ENCODE peak calls at places on chromosomes 11 and 22, in six cellular contexts. X is neuronal stem cell, A is H9, N is trophoblast cell, L is mesenchymal stem cell, J is mesendoderm. B is an unnamed sample.

GRCh38 chr11:15649371-15650104 is 534.8 kb downstream of the INSC start:
- DNase-seq in N (no peak), A (no peak), X (no peak), L (peak; percentile 73), J (no peak), B (peak; percentile 39)

GRCh38 chr11:42631223-42631843 is 680.5 kb upstream of the API5 start:
- DNase-seq in A (no peak), L (no peak), N (no peak), J (peak; percentile 56), X (no peak), B (no peak)

GRCh38 chr11:119976805-119977583 is 160.9 kb downstream of the TRIM29 start:
- DNase-seq in X (no peak), A (no peak), L (no peak), N (no peak), J (no peak), B (no peak)

GRCh38 chr11:74780277-74780870 is 31.7 kb downstream of the RNF169 start:
- DNase-seq in N (peak; percentile 79), X (no peak), L (no peak), J (no peak), A (no peak), B (peak; percentile 7)

GRCh38 chr11:1390603-1391164 is 950 bp downstream of the BRSK2 start:
- DNase-seq in J (peak; percentile 41), X (no peak), L (peak; percentile 15), A (peak; percentile 60), N (no peak), B (peak; percentile 5)

GRCh38 chr11:61509058-61510029 is 795 bp downstream of the LRRC10B start:
- DNase-seq in N (peak; percentile 89), X (peak; percentile 81), A (peak; percentile 89), J (peak; percentile 97), L (peak; percentile 79), B (peak; percentile 69)

GRCh38 chr11:114036156-114036811 is 23.2 kb upstream of the ZBTB16 start:
- DNase-seq in X (peak; percentile 88), N (peak; percentile 54), J (peak; percentile 95), L (peak; percentile 77), A (peak; percentile 93), B (peak; percentile 18)

GRCh38 chr11:57638005-57638760 is 11.5 kb downstream of the YPEL4 start:
- DNase-seq in A (peak; percentile 95), N (no peak), X (peak; percentile 93), J (peak; percentile 99), L (peak; percentile 90), B (peak; percentile 84)

GRCh38 chr11:1829039-1829820 is 5.6 kb upstream of the SYT8 start:
- DNase-seq in X (no peak), A (no peak), N (peak; percentile 52), J (no peak), L (peak; percentile 49), B (peak; percentile 43)

GRCh38 chr22:31628969-31629723 is 32.9 kb downstream of the PISD start:
- DNase-seq in J (no peak), N (no peak), A (peak; percentile 28), L (no peak), X (no peak), B (no peak)

GRCh38 chr22:30178180-30179126 is 68.1 kb downstream of the LIF start:
- DNase-seq in J (no peak), L (no peak), X (no peak), N (no peak), A (no peak), B (no peak)

GRCh38 chr11:71927813-71928738 is at the start of gene XNDC1N:
- DNase-seq in A (peak; percentile 80), X (peak; percentile 91), L (peak; percentile 96), J (peak; percentile 96), N (no peak), B (peak; percentile 90)
- H3K18ac ChIP-seq in A (peak within 1 kb of the TSS; percentile 72), X (peak within 1 kb of the TSS; percentile 63), L (peak within 1 kb of the TSS; percentile 82), J (peak within 1 kb of the TSS; percentile 53), N (peak within 1 kb of the TSS; percentile 80), B (peak within 1 kb of the TSS; percentile 85)

GRCh38 chr11:72646024-72646423 is 28.2 kb downstream of the PDE2A start:
- DNase-seq in J (no peak), X (no peak), A (no peak), L (no peak), N (no peak), B (no peak)
- H3K18ac ChIP-seq in J (no peak overlapping the region), X (no peak overlapping the region), A (no peak overlapping the region), L (no peak overlapping the region), N (no peak overlapping the region), B (no peak overlapping the region)

DNA sequence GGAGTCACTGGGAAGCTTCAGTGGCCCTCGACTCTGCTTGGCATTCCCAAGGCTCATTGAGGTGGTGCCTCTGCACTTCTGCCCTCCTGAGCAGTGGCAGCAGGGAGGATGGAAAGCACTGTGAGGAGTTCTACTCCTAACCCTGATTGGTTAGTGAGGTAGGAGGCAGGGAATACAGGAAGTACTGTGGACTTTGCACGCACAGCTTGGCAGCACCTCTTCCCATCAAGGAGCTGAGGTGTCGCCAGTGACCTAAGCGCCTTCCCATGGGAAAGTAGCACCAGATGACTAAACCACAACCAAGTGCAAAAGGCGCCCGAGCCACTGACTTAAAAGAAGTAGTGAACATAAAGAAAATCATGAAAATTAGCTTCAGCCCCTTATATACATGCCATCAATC is 152.5 kb upstream of the CADM1 start:
- DNase-seq in L (no peak), X (no peak), A (no peak), J (no peak), N (no peak), B (no peak)
- H3K18ac ChIP-seq in L (no peak overlapping the region), X (peak overlapping the region; percentile 49), A (no peak overlapping the region), J (no peak overlapping the region), N (no peak overlapping the region), B (no peak overlapping the region)

DNA sequence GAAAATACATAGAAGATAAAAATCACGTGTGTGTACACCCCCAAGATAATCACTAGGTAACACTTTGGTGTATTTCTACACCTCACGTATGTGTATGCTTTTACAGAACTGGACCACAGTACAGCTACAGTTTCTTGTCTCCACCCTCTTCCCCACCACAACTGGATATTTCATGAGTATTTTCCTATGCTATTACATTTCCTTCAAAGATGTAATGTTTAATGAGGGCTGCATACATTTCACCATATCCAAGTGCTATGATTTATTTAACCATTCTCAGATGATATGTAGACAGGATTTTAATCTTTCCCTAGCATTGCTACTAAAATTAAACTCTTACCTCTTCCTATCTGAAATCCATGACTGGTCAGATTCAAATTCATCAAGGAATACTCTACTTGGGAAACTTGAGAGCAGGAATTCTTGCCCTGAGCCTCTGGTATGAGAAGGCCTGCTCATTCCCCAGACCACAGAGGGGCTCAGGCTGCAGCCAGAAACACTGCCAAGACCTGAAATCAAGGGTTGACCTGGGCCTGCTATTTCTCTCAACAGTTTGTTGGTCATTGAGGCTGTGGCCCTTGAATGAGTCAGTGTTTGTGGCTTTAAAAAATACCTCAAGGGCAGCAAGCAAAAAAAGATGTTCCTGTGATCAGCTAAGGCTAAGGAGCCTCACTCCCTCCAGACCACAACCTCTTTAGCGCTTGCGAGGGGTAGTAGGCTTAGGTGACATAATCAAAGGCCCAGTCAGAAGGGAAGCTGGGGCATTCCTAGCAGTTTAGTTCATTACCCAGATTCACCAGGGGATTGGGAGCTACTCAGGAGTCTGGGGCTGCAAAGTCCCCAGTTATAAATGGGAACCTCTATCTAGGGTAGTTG is 55.5 kb downstream of the ABTB2 start:
- DNase-seq in J (peak; percentile 97), N (no peak), A (no peak), X (no peak), L (peak; percentile 92), B (peak; percentile 98)
- H3K18ac ChIP-seq in J (peak overlapping the region; percentile 36), N (no peak overlapping the region), A (no peak overlapping the region), X (no peak overlapping the region), L (no peak overlapping the region), B (no peak overlapping the region)

GRCh38 chr11:62544521-62545436 is 1.8 kb downstream of the AHNAK start:
- DNase-seq in L (peak; percentile 40), X (no peak), N (no peak), A (no peak), J (no peak), B (no peak)
- H3K18ac ChIP-seq in L (peak overlapping the region; percentile 95), X (peak overlapping the region; percentile 97), N (peak overlapping the region; percentile 99), A (peak overlapping the region; percentile 24), J (peak overlapping the region; percentile 20), B (peak overlapping the region; percentile 67)

DNA sequence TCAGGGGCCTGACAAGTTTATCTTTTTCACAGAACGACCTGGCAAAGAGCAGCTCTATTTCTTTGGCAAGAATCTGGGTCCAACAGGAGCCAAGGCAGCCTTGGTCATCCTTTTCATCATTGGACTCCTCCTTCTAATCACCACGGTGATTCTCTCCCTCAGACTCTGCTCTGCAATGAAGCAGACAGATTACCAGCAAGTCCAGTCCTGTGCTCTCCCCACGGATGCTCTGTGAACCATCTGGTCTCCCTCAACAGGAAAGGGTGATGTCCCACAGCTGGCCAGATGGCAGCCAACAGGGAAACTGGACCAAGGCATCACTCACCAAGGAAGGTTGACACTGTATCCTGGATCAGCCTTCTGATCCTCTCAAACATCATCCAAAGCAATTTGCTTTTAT is 17.0 kb upstream of the PANX1 start:
- DNase-seq in J (no peak), A (no peak), N (no peak), X (no peak), L (no peak), B (no peak)
- H3K18ac ChIP-seq in J (no peak overlapping the region), A (no peak overlapping the region), N (no peak overlapping the region), X (no peak overlapping the region), L (no peak overlapping the region), B (no peak overlapping the region)

GRCh38 chr11:64643927-64644326 is 52.9 kb downstream of the SLC22A12 start:
- DNase-seq in N (no peak), L (no peak), A (no peak), J (no peak), X (no peak), B (no peak)
- H3K18ac ChIP-seq in N (no peak overlapping the region), L (no peak overlapping the region), A (no peak overlapping the region), J (no peak overlapping the region), X (peak overlapping the region; percentile 89), B (no peak overlapping the region)

GRCh38 chr22:27802389-27803079 is 978 bp upstream of the MN1 start:
- DNase-seq in X (no peak), A (no peak), L (no peak), N (no peak), J (no peak), B (no peak)

GRCh38 chr22:27801616-27802388 is at the start of gene MN1:
- DNase-seq in A (peak; percentile 73), N (no peak), L (peak; percentile 66), J (no peak), X (peak; percentile 79), B (peak; percentile 35)

GRCh38 chr22:27805841-27806240 is 4.3 kb upstream of the MN1 start:
- DNase-seq in L (no peak), N (no peak), X (no peak), A (no peak), J (no peak), B (no peak)

GRCh38 chr22:27804016-27804415 is 2.5 kb upstream of the MN1 start:
- DNase-seq in L (no peak), J (no peak), X (no peak), N (no peak), A (no peak), B (no peak)

GRCh38 chr22:27804683-27805297 is 3.2 kb upstream of the MN1 start:
- DNase-seq in A (peak; percentile 79), L (peak; percentile 74), X (peak; percentile 64), N (peak; percentile 24), J (peak; percentile 72), B (peak; percentile 64)
- H3K18ac ChIP-seq in A (no peak overlapping the region), L (peak overlapping the region; percentile 73), X (peak overlapping the region; percentile 82), N (no peak overlapping the region), J (no peak overlapping the region), B (peak overlapping the region; percentile 20)

GRCh38 chr11:20388096-20389055 is 860 bp downstream of the PRMT3 start:
- DNase-seq in X (no peak), A (no peak), J (peak; percentile 17), N (no peak), L (peak; percentile 20), B (no peak)
- H3K18ac ChIP-seq in X (peak overlapping the region; percentile 95), A (peak overlapping the region; percentile 72), J (peak overlapping the region; percentile 60), N (peak overlapping the region; percentile 93), L (peak overlapping the region; percentile 79), B (no peak overlapping the region)

B was measured in IMR-90.